ENCODE peak calls at places on chromosomes 7 and 10, in five cellular contexts. I is brain microvascular endothelial cell, V is epithelial cell of esophagus, P is HCT116, Z is astrocyte. U is an unnamed sample.

GRCh38 chr7:1815051-1815481 is 145.0 kb downstream of the ELFN1 start:
- DNase-seq in V (no peak), Z (no peak), I (no peak), P (no peak), U (no peak)

GRCh38 chr7:31258391-31258790 is 82.1 kb downstream of the NEUROD6 start:
- DNase-seq in I (no peak), Z (no peak), P (no peak), V (no peak), U (no peak)

GRCh38 chr7:44534087-44534486 is 7.0 kb downstream of the NPC1L1 start:
- DNase-seq in P (no peak), I (no peak), Z (no peak), V (no peak), U (no peak)

GRCh38 chr7:133948588-133948987 is 178.6 kb upstream of the LRGUK start:
- DNase-seq in I (no peak), Z (no peak), P (no peak), V (no peak), U (no peak)

GRCh38 chr10:131871673-131872005 is 29.2 kb upstream of the PPP2R2D start:
- DNase-seq in Z (no peak), P (no peak), I (no peak), V (no peak), U (no peak)

GRCh38 chr10:17109475-17110207 is 20.0 kb downstream of the CUBN start:
- DNase-seq in Z (peak; percentile 76), I (peak; percentile 60), P (peak; percentile 21), V (peak; percentile 70), U (peak; percentile 56)

GRCh38 chr7:2141656-2142055 is 91.1 kb downstream of the MAD1L1 start:
- DNase-seq in I (no peak), P (no peak), V (no peak), Z (no peak), U (no peak)

GRCh38 chr10:130687566-130687965 is 551.4 kb downstream of the GLRX3 start:
- DNase-seq in V (no peak), P (no peak), Z (no peak), I (no peak), U (no peak)

GRCh38 chr10:118465300-118465874 is 123.3 kb upstream of the FAM204A start:
- DNase-seq in I (no peak), V (no peak), Z (no peak), P (no peak), U (no peak)

GRCh38 chr10:79149662-79150443 is 81.1 kb downstream of the ZMIZ1 start:
- DNase-seq in V (peak; percentile 53), I (peak; percentile 38), Z (no peak), P (peak; percentile 48), U (peak; percentile 59)

GRCh38 chr10:113753020-113753692 is 1.7 kb downstream of the PLEKHS1 start:
- DNase-seq in Z (no peak), I (no peak), V (peak; percentile 16), P (no peak), U (no peak)

GRCh38 chr10:77279207-77279606 is 358.4 kb downstream of the KCNMA1 start:
- DNase-seq in P (no peak), V (peak; percentile 45), Z (peak; percentile 67), I (no peak), U (no peak)

GRCh38 chr7:132837529-132837928 is 244.4 kb downstream of the CHCHD3 start:
- DNase-seq in V (no peak), I (no peak), P (no peak), Z (no peak), U (peak; percentile 7)

GRCh38 chr7:48806731-48807130 is 117.6 kb upstream of the CDC14C start:
- DNase-seq in P (no peak), I (no peak), Z (no peak), V (no peak), U (no peak)

GRCh38 chr7:148699024-148699771 is 495 bp downstream of the CUL1 start:
- DNase-seq in Z (peak; percentile 38), I (no peak), V (peak; percentile 68), P (no peak), U (peak; percentile 63)

GRCh38 chr10:133445751-133446708 is 7.7 kb upstream of the SCART1 start:
- DNase-seq in V (no peak), I (no peak), P (no peak), Z (no peak), U (no peak)

DNA sequence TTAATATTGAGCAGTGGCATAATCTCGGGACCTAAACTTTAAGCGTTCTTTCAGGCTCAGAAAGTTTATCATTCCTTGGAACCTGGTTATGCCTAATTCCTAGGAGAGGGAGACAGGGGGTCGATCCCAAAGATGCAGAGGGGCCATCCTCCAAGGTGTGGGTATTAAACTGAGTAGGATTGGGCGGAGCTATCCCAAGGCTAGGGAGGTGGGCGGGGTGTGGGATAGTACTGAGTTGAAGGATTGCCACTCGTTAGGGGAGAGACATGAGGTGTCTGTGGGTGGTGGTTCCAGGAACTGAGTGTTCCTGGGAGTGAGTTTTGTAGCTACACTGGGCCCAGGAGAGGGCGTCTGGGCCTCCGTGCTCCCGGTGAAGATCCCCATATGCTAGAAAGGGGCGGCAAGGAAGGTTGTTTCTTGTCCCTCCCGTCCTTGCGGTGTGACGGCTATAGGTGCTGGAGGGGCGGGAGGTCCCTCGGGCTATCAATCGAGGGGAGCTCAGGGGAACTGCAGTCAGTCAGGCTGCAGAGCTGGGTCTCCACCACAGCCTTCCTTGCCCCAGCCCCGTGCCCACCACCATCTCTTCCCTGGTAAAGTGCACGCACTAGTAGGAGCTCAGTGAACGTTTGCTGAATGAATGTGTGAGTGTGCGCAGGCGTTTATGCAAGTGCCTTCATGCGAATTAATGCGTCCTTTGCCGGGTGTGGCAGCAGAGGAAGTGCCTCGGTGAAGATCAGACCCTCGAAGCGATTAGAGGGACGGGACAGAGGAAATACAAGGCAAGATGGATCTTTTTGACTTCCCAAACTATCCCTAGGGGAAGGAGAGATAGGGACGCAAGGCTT is 3.0 kb upstream of the HMX2 start:
- DNase-seq in V (no peak), I (no peak), Z (no peak), P (no peak), U (no peak)
- TF ChIP-seq CTCF in V (peak; percentile 21), I (peak; percentile 30), Z (no peak), P (no peak), U (no peak)

DNA sequence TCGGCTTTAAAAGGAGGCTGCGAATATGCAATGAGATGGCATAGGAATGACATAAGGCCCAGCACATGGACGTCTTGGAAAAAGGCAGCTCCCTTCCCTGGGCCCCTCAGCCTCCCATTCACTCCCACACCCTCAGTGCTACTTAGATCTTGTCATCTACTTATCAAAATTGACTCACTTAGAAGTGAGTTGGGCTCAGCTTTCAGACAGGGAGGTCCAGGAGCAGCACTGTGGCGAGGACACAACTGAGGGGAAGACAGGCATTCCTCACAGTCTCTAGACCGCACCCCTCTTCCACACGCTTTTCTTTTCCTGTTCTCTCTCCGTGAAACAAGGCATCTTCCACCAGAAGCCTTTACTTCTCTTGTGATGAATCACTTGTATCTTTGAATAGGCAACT is 31.2 kb downstream of the FIGNL1 start:
- DNase-seq in I (no peak), P (no peak), V (no peak), Z (no peak), U (peak; percentile 10)
- H3K4me3 ChIP-seq in I (no peak overlapping the region), P (no peak overlapping the region), V (no peak overlapping the region), Z (no peak overlapping the region), U (no peak overlapping the region)

DNA sequence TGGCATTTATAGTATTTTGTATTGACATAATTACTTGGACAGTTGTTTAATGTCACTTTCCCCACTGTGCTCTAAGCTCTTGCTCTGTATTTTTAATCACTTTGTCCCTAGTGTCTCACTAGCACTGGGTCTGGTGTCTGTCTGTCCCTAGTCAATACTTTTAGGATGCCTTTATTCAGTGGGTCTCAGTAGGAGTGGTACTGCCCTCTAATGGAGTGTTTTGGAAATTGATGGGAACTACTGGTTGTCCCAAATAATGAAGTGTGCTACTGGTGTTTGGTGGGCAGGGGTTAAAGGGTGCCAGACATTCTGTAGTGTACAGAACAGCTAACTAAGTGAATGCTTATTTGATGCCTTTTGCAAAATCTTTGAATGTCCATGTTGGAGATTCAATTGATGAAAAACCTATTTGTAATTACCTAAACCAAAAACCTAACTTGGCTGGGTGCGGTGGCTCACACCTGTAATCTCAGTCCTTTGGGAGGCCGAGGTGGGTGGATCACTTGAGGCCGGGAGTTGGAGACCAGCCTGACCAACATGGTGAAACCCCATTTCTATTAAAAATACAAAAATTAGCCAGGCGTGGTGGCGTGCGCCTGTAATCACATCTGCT is 33.3 kb downstream of the CDK14 start:
- DNase-seq in P (peak; percentile 31), Z (peak; percentile 30), V (peak; percentile 72), I (peak; percentile 61), U (peak; percentile 80)
- TF ChIP-seq CTCF in P (peak; percentile 65), Z (peak; percentile 68), V (peak; percentile 78), I (peak; percentile 68), U (peak; percentile 79)

GRCh38 chr10:86111902-86112301 is 254.7 kb downstream of the GRID1 start:
- DNase-seq in V (no peak), P (no peak), I (no peak), Z (no peak), U (no peak)

GRCh38 chr10:86113983-86114382 is 252.6 kb downstream of the GRID1 start:
- DNase-seq in Z (no peak), I (no peak), P (no peak), V (no peak), U (no peak)

GRCh38 chr10:86113501-86113900 is 253.1 kb downstream of the GRID1 start:
- DNase-seq in P (no peak), Z (no peak), V (no peak), I (no peak), U (no peak)

GRCh38 chr10:86110156-86110786 is 256.3 kb downstream of the GRID1 start:
- DNase-seq in Z (no peak), I (no peak), V (no peak), P (no peak), U (no peak)

GRCh38 chr10:86113044-86113443 is 253.6 kb downstream of the GRID1 start:
- DNase-seq in P (no peak), Z (no peak), V (no peak), I (no peak), U (no peak)
- H3K4me3 ChIP-seq in P (no peak overlapping the region), Z (no peak overlapping the region), V (no peak overlapping the region), I (no peak overlapping the region), U (no peak overlapping the region)

DNA sequence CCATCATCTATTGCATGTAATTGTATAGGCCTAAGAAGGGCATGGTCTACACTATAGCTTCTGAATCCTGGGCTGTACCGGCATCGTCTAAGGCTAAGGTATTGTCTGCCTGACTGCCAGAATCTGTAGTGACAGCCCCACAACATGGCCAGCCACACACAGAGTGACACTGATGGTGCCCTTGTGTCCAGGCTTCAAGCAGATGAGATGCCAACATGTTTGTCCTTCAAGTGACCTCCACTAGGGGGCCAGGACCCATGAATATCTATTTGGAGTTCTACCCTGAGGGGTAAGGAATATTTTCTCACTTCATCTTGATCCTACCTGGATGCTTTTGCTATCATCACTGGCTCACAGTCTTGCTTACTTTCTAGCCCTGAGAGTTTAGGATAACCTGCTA is 1.5 kb downstream of the CYP3A7 start:
- DNase-seq in I (no peak), P (no peak), V (no peak), Z (no peak), U (no peak)
- TF ChIP-seq CTCF in I (peak; percentile 66), P (peak; percentile 52), V (no peak), Z (peak; percentile 28), U (peak; percentile 34)

DNA sequence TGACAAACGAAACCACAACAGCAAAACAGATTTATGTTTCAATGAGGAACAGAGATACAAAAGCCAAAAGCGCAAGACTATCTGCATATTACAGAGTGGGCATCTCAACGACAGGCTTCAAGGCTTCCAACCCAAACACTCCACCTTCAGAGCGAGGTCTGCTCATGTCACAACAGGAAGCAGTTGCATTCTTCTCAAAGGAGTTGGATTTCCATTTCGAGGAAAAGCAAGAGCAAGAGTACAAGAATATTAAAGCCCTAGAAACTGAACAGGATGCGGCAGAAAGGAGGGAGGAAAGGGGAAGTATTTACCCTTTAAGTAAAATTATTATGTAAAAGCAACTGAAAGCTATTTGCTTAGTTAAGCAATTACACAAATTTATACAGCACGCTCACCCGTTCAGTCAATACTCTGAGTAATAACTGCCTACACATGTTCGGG is 189.3 kb downstream of the ELMO1 start:
- DNase-seq in V (no peak), Z (no peak), P (no peak), I (no peak), U (no peak)
- H3K4me3 ChIP-seq in V (no peak overlapping the region), Z (no peak overlapping the region), P (no peak overlapping the region), I (no peak overlapping the region), U (no peak overlapping the region)

U was measured in fibroblast of pulmonary artery.